ENCODE peak calls at places on chromosomes 12 and 14, in four cellular contexts. Z is K562, I is GM12878, S is HL-60. Q is an unnamed sample.

GRCh38 chr14:46951103-46951502 is 299.5 kb upstream of the RPL10L start:
- DNase-seq in S (no peak), I (no peak), Z (no peak), Q (no peak)

GRCh38 chr12:131818821-131819585 is 9.2 kb upstream of the MMP17 start:
- DNase-seq in I (no peak), S (peak; percentile 74), Z (no peak), Q (no peak)

GRCh38 chr14:34324363-34324795 is 137.7 kb downstream of the SPTSSA start:
- DNase-seq in S (no peak), I (no peak), Z (peak; percentile 51), Q (no peak)

GRCh38 chr12:32312049-32312670 is 87.2 kb upstream of the FGD4 start:
- DNase-seq in I (peak; percentile 21), Z (peak; percentile 60), S (no peak), Q (peak; percentile 15)

GRCh38 chr14:60838601-60839000 is 104.0 kb downstream of the MNAT1 start:
- DNase-seq in S (no peak), I (no peak), Z (no peak), Q (no peak)

GRCh38 chr12:64181504-64182291 is 40.4 kb downstream of the KICS2 start:
- DNase-seq in S (no peak), I (no peak), Z (peak; percentile 17), Q (no peak)

GRCh38 chr14:58645641-58646040 is 7.9 kb downstream of the DACT1 start:
- DNase-seq in I (no peak), Z (no peak), S (no peak), Q (no peak)

GRCh38 chr12:6567824-6568617 is at the start of gene NOP2:
- DNase-seq in Z (peak; percentile 93), I (peak; percentile 60), S (peak; percentile 90), Q (peak; percentile 93)

GRCh38 chr12:94571556-94571955 is 78.8 kb downstream of the TMCC3 start:
- DNase-seq in S (no peak), I (no peak), Z (peak; percentile 19), Q (no peak)

GRCh38 chr12:113473942-113474341 is 2.3 kb upstream of the LHX5 start:
- DNase-seq in Z (no peak), S (no peak), I (no peak), Q (no peak)

GRCh38 chr14:51277753-51278415 is 37.8 kb downstream of the TMX1 start:
- DNase-seq in Z (no peak), S (no peak), I (no peak), Q (no peak)

GRCh38 chr14:33068626-33069025 is 129.9 kb downstream of the NPAS3 start:
- DNase-seq in S (no peak), Z (no peak), I (no peak), Q (no peak)

GRCh38 chr14:71290960-71291466 is 383.8 kb downstream of the PCNX1 start:
- DNase-seq in S (peak; percentile 21), I (peak; percentile 58), Z (peak; percentile 3), Q (peak; percentile 11)

GRCh38 chr14:69480136-69480535 is 4.4 kb upstream of the PLEKHD1 start:
- DNase-seq in Z (no peak), S (no peak), I (no peak), Q (no peak)

GRCh38 chr14:29536886-29537511 is 390.6 kb downstream of the PRKD1 start:
- DNase-seq in I (no peak), Z (peak; percentile 6), S (no peak), Q (no peak)

GRCh38 chr14:42185718-42186117 is 579.0 kb downstream of the LRFN5 start:
- DNase-seq in S (no peak), Z (no peak), I (no peak), Q (no peak)

GRCh38 chr12:79834712-79835376 is 100.1 kb downstream of the PPP1R12A start:
- DNase-seq in S (no peak), Z (no peak), I (no peak), Q (no peak)

GRCh38 chr14:43308411-43308810 is 1198.7 kb downstream of the FSCB start:
- DNase-seq in I (no peak), Z (no peak), S (no peak), Q (no peak)

GRCh38 chr12:103680591-103681065 is 93.6 kb downstream of the STAB2 start:
- DNase-seq in Z (peak; percentile 57), S (no peak), I (no peak), Q (no peak)

GRCh38 chr12:109863961-109864712 is 16.2 kb downstream of the GLTP start:
- DNase-seq in S (peak; percentile 57), I (no peak), Z (no peak), Q (no peak)

GRCh38 chr14:51750542-51750941 is 98.8 kb downstream of the FRMD6 start:
- DNase-seq in Z (no peak), I (no peak), S (no peak), Q (no peak)

GRCh38 chr12:107296681-107297086 is 203.3 kb upstream of the CRY1 start:
- DNase-seq in I (no peak), S (no peak), Z (no peak), Q (no peak)

GRCh38 chr14:69152181-69152943 is 557 bp downstream of the DCAF5 start:
- DNase-seq in Z (peak; percentile 63), I (no peak), S (peak; percentile 16), Q (peak; percentile 34)

GRCh38 chr12:83826112-83826511 is 1086.5 kb downstream of the SLC6A15 start:
- DNase-seq in I (no peak), Z (peak; percentile 6), S (no peak), Q (no peak)

GRCh38 chr12:52529846-52530245 is 9.7 kb upstream of the KRT5 start:
- DNase-seq in S (no peak), I (no peak), Z (no peak), Q (no peak)

GRCh38 chr12:69583203-69583602 is 2.1 kb upstream of the CCT2 start:
- DNase-seq in Z (peak; percentile 70), S (no peak), I (no peak), Q (no peak)

GRCh38 chr14:77186911-77187648 is 5.5 kb downstream of the TMEM63C start:
- DNase-seq in I (no peak), S (no peak), Z (no peak), Q (no peak)

GRCh38 chr12:130920711-130921381 is 32.9 kb upstream of the ADGRD1 start:
- DNase-seq in S (no peak), Z (no peak), I (no peak), Q (no peak)

GRCh38 chr14:49280566-49280965 is 305.6 kb downstream of the RPS29 start:
- DNase-seq in S (no peak), I (no peak), Z (no peak), Q (no peak)

GRCh38 chr14:103296987-103297386 is 37.0 kb upstream of the EIF5 start:
- DNase-seq in Z (peak; percentile 45), S (no peak), I (no peak), Q (no peak)

GRCh38 chr12:9872743-9873142 is 3.6 kb upstream of the CLEC2B start:
- DNase-seq in S (no peak), I (no peak), Z (no peak), Q (no peak)

GRCh38 chr12:1488908-1489381 is 105.4 kb downstream of the FBXL14 start:
- DNase-seq in S (no peak), Z (no peak), I (no peak), Q (no peak)

GRCh38 chr12:100574262-100575074 is 984 bp downstream of the GAS2L3 start:
- DNase-seq in Z (no peak), I (no peak), S (no peak), Q (no peak)

GRCh38 chr14:22882529-22883190 is 362 bp upstream of the REM2 start:
- DNase-seq in Z (peak; percentile 83), S (no peak), I (no peak), Q (no peak)

GRCh38 chr12:106304001-106304421 is 1.5 kb downstream of the TCP11L2 start:
- DNase-seq in Z (no peak), S (no peak), I (no peak), Q (no peak)

GRCh38 chr14:87638196-87638595 is 354.8 kb downstream of the GALC start:
- DNase-seq in I (no peak), Z (no peak), S (no peak), Q (no peak)

GRCh38 chr12:78530065-78530765 is 334.4 kb upstream of the SYT1 start:
- DNase-seq in S (no peak), Z (no peak), I (no peak), Q (no peak)

DNA sequence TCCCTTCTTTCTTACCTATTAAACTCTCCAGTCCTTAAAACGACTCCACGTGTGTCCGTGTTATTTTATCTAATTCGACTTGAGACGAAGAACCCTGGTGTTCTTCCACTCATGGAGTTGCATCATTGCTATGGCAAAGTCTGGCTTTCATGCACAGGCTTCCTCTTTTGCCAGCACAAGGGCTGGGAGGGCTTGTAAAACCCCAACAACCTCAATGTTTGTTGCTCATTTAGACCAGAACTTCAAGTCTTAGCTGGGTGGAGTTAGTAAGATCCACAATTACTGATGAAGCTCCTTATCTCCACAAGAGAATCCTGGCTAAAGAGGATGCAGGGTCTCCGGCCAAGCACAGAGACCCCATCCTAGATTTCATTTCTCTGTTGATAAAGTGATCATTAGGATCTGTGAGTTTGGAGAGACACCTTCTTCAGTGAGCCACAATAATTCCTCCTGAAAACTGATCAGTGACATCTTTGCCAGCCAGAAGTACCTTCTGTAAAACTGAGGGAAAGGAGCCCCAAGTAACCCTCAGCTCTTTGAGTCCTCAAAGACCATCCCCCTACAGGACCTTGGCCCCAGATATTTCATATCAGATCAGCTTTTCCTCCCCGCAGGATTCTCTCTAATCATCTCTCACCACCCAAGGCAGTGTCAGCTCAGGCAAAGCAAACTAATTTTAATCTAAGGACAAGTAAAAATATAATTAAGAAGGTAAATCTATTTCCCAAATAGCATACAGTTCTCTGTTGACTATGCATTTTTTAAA is 514.6 kb downstream of the FUT8 start:
- DNase-seq in Z (no peak), S (no peak), I (no peak), Q (no peak)
- TF ChIP-seq SPI1 in Z (peak; percentile 32), S (peak; percentile 70), I (peak; percentile 3), Q (no peak)

DNA sequence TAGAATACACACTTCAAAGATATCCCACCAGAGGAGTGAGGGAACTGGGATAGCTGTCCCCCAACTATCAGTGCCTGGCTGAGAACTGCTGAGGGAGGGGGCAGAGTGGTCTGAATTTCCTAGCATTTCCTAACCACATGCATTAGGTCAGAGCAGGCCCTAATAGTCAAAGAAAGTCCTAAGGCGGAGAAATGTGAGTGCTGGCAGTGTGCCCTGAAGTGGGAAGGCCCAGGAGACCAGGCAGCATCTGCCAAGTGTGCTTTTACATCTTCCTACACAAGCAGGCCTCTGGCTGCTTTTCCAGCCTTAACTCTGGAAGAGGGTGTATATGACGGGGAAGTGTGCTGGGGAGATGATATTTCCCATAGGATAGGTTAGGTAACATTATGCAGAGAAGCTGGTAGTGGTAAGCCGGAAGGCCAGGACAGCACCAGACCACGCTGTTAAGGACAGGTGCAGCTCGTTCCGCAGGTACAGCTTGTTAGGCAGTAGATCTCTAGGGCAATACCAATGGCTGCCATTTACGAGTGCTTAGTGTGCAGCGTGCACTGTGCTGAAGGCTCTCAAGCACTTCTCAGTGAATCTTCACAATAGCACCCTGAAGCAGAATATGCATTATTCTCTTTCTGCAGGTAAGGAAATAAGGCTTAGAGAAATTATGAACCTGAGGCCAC is 9.1 kb upstream of the CCDC198 start:
- DNase-seq in I (no peak), S (no peak), Z (no peak), Q (no peak)
- TF ChIP-seq SPI1 in I (no peak), S (no peak), Z (no peak), Q (no peak)

GRCh38 chr12:111040690-111041089 is 120.3 kb upstream of the MYL2 start:
- DNase-seq in Z (no peak), I (no peak), S (no peak), Q (no peak)
- TF ChIP-seq SPI1 in Z (no peak), I (no peak), S (no peak), Q (no peak)

DNA sequence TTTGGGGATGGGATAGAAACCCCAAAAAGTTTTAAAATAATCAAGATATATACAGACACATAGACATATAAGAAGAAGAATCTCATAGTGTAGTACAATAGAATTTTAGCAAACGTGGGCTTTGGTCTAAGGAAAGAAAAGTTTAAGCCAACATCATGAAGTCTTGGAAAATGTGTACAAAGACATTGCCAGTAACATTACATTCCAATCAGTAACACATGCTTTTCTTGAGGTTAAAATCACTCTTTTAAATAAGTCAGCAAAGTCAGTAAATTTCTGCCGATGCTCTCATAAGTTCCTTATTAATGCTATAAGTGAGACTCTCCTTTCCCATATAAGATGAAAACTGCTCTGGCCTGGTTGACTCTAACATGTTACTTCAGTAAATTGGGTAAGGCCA is 201.2 kb upstream of the LRIG3 start:
- DNase-seq in Z (no peak), S (no peak), I (no peak), Q (no peak)
- TF ChIP-seq SPI1 in Z (no peak), S (no peak), I (no peak), Q (no peak)

Q was measured in GM12891.